ENCODE peak calls at places on chromosome 13, in five cellular contexts. L is bronchial epithelial cell, H is fibroblast of lung, R is left ventricle myocardium inferior, K is cardiac muscle cell. C is an unnamed sample.

GRCh38 chr13:79481685-79482052 is 714 bp downstream of the NDFIP2 start:
- DNase-seq in L (peak; percentile 77), H (peak; percentile 24), R (no peak), K (no peak), C (no peak)

GRCh38 chr13:95438297-95438696 is 114.2 kb upstream of the CLDN10 start:
- DNase-seq in L (no peak), H (no peak), R (no peak), K (peak; percentile 72), C (no peak)

GRCh38 chr13:106619688-106620555 is 52.0 kb upstream of the ARGLU1 start:
- DNase-seq in L (peak; percentile 57), H (peak; percentile 61), R (no peak), K (peak; percentile 84), C (no peak)

GRCh38 chr13:61414686-61415664 is 674 bp downstream of the PCDH20 start:
- DNase-seq in L (peak; percentile 85), H (peak; percentile 56), R (peak; percentile 28), K (peak; percentile 17), C (no peak)

GRCh38 chr13:93413972-93414717 is 187.5 kb downstream of the GPC6 start:
- DNase-seq in L (no peak), H (peak; percentile 70), R (no peak), K (peak; percentile 57), C (no peak)

GRCh38 chr13:80168089-80168850 is 172.7 kb downstream of the SPRY2 start:
- DNase-seq in L (peak; percentile 36), H (peak; percentile 45), R (no peak), K (peak; percentile 30), C (peak; percentile 4)

GRCh38 chr13:28558567-28558966 is 63.6 kb upstream of the FLT1 start:
- DNase-seq in L (no peak), H (peak; percentile 49), R (peak; percentile 24), K (peak; percentile 21), C (no peak)

GRCh38 chr13:33763021-33763420 is 54.9 kb upstream of the RFC3 start:
- DNase-seq in L (no peak), H (peak; percentile 69), R (no peak), K (peak; percentile 39), C (no peak)

DNA sequence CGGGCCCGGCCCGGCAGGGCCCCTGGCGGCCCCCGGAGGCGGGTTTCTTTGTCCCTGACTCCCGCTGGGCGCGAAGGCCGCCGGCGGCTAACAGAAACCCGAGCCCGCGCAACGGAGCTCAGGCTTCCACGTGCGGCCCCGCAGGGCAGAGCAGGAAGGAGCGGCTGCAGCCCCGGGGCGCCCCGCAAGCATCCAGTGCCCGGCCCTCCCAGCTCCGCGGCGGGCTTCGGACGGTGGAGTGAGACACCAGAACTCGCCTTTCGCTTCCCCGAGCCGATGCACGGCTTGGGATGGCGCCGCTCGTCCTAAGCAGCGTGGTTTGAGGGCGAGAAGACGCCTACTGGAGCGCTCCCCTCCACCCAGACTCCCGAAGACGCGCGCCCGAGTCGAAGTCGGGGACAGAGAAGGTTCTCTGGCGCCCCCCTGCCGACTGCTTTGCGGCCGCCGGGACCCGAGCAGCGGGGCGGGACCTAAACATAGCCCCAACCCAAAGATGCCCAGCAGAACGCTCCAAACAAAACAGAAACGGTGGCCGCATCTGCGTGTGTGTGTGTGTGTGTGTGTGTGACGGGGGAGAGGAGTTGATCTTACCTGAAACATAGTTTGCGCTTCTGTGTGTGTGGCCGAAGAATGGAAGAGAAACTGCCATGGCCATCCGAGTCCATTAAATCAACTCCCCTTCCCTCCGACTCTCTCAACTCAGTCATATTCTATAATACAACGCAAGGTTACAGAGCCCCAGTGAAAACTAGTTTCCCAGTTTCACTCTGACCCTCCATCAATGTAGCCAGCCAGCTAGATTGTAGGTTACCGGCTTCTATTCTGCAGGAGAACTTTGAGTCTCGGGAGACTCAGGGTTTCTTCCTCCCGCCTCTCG is 629 bp upstream of the FGF9 start:
- DNase-seq in L (no peak), H (peak; percentile 64), R (peak; percentile 53), K (peak; percentile 46), C (no peak)
- TF ChIP-seq CTCF in L (peak; percentile 10), H (no peak), R (no peak), K (peak; percentile 21), C (peak; percentile 35)

GRCh38 chr13:40617801-40618356 is 48.6 kb downstream of the FOXO1 start:
- DNase-seq in L (no peak), H (no peak), R (no peak), K (no peak), C (no peak)
- H3K4me3 ChIP-seq in L (no peak overlapping the region), H (no peak overlapping the region), R (no peak overlapping the region), K (no peak overlapping the region), C (no peak overlapping the region)

GRCh38 chr13:113548778-113549621 is 35.6 kb upstream of the TFDP1 start:
- DNase-seq in L (no peak), H (no peak), R (no peak), K (no peak), C (no peak)
- H3K36me3 ChIP-seq in L (peaks cover 28% of the 10 kb centered on the region), H (peaks cover 26% of the 10 kb centered on the region), R (peaks cover 45% of the 10 kb centered on the region), K (peaks cover 3% of the 10 kb centered on the region), C (peaks cover 29% of the 10 kb centered on the region)

DNA sequence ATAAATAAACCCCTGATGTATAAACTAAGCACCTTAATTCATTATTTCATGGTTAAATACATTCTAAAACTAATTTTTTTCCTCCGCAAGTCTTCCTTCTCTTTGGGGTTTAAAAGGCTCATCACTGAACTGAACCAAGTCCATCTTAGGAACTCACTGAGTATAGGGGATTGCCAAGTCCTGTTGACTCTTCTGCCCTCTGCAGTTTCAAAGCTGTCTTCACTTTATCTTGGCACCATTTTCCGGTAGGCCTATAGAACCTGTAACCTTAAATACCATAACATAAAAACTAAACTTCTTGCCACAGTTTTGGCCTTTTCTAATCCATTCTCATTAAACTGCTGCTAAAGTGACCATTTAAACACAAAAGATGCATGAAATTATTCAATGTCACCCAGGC is 66.5 kb upstream of the USPL1 start:
- DNase-seq in L (peak; percentile 47), H (no peak), R (no peak), K (peak; percentile 52), C (no peak)
- TF ChIP-seq CTCF in L (peak; percentile 48), H (peak; percentile 29), R (peak; percentile 44), K (peak; percentile 33), C (peak; percentile 39)

GRCh38 chr13:35854286-35854685 is 276.9 kb downstream of the DCLK1 start:
- DNase-seq in L (no peak), H (no peak), R (no peak), K (no peak), C (no peak)
- H3K4me3 ChIP-seq in L (no peak overlapping the region), H (no peak overlapping the region), R (no peak overlapping the region), K (no peak overlapping the region), C (no peak overlapping the region)

DNA sequence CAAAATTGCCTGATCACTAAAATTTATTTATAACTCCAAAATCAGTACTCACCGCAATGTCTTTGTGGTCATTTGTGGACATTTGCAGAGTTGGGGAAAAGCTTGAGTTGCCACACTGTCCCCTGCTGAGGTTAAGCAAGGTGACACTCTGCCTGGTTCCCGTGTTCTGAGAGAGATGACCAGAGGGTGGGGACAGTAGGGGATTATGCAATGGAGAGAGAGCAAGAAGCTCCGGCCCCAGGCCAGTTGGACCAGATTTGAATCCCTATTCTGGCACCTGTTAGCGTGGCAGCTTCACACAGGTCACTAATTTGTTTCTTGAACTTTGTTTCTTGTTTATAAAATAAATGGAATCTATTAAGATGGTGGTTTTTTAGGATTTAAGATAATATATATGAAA is 17.8 kb downstream of the ERCC5 start:
- DNase-seq in L (no peak), H (no peak), R (peak; percentile 45), K (no peak), C (no peak)
- H3K36me3 ChIP-seq in L (peaks cover 26% of the 10 kb centered on the region), H (peaks cover 13% of the 10 kb centered on the region), R (peaks cover 97% of the 10 kb centered on the region), K (peaks cover 78% of the 10 kb centered on the region), C (peaks cover 31% of the 10 kb centered on the region)

GRCh38 chr13:31998131-31998530 is 33.4 kb upstream of the FRY start:
- DNase-seq in L (no peak), H (peak; percentile 18), R (no peak), K (peak; percentile 3), C (no peak)

GRCh38 chr13:31997641-31998040 is 33.9 kb upstream of the FRY start:
- DNase-seq in L (no peak), H (no peak), R (no peak), K (no peak), C (no peak)

GRCh38 chr13:32001769-32002168 is 29.8 kb upstream of the FRY start:
- DNase-seq in L (no peak), H (no peak), R (no peak), K (no peak), C (no peak)

GRCh38 chr13:32001392-32001768 is 30.2 kb upstream of the FRY start:
- DNase-seq in L (no peak), H (peak; percentile 32), R (peak; percentile 51), K (peak; percentile 78), C (no peak)

DNA sequence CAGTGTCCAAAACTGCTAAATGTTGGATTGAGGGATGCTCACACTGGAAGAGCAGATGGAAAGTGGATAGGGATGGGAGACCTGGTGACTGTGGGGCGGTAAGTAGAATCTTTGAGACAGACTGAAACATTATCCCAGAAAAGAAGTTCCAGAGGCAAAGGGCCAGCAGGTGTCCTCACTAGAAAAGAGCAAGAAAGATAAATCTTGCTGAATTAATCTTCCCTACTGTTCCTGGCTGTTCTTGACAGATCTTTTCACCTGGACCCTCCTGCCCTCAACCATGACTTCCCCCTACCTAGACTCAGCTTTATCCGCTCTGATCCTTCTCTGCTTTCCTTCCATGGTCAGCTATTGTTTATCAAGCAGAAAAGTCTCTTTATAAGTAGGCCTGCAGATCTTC is 35.0 kb upstream of the FRY start:
- DNase-seq in L (no peak), H (no peak), R (no peak), K (no peak), C (no peak)
- TF ChIP-seq CTCF in L (no peak), H (no peak), R (no peak), K (no peak), C (no peak)

GRCh38 chr13:96637039-96637438 is 357.2 kb downstream of the OXGR1 start:
- DNase-seq in L (no peak), H (no peak), R (no peak), K (no peak), C (no peak)
- H3K4me3 ChIP-seq in L (no peak overlapping the region), H (no peak overlapping the region), R (no peak overlapping the region), K (no peak overlapping the region), C (no peak overlapping the region)

DNA sequence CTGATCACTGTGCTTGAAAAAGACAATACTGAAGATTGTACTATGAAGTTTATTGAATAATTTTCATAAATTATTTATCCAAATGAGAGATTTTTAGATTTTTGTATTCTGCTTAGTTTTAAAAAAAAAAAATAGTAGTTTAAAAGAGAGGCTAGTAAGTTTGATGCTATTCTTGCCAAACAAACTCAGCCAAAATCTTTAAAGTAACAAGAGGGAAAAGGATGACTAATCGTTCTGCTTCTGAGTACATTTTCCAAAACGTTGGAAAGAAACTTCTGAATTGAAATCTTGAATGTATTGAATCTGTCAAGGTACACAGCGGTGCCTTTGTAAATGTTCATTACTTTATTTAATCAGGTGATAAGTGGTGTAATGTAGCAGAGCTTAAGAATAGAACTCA is 34.4 kb downstream of the NUP58 start:
- DNase-seq in L (no peak), H (peak; percentile 19), R (no peak), K (peak; percentile 14), C (no peak)
- H3K36me3 ChIP-seq in L (peaks cover 6% of the 10 kb centered on the region), H (no peaks in the 10 kb centered on the region), R (peaks cover 68% of the 10 kb centered on the region), K (peaks cover 61% of the 10 kb centered on the region), C (peaks cover 2% of the 10 kb centered on the region)

GRCh38 chr13:50911937-50912624 is 2.5 kb downstream of the RNASEH2B start:
- DNase-seq in L (peak; percentile 72), H (peak; percentile 88), R (peak; percentile 85), K (peak; percentile 92), C (no peak)
- TF ChIP-seq CTCF in L (peak; percentile 87), H (peak; percentile 94), R (peak; percentile 89), K (peak; percentile 89), C (peak; percentile 94)